ENCODE peak calls at places on chromosomes 6 and 20, in four cellular contexts. B, H, S and Z are unnamed samples.

GRCh38 chr6:99354983-99355382 is 5.5 kb upstream of the FAXC start:
- DNase-seq in B (no peak), H (no peak), S (no peak), Z (no peak)

GRCh38 chr6:99739526-99739925 is 132.9 kb downstream of the PRDM13 start:
- DNase-seq in B (no peak), H (no peak), S (no peak), Z (no peak)

GRCh38 chr20:45985573-45985972 is 13.6 kb upstream of the ZNF335 start:
- DNase-seq in B (peak), H (no peak), S (peak), Z (no peak)

GRCh38 chr6:40341726-40342125 is 245.4 kb downstream of the LRFN2 start:
- DNase-seq in B (no peak), H (no peak), S (no peak), Z (no peak)

GRCh38 chr6:17881085-17881883 is 106.2 kb downstream of the KIF13A start:
- DNase-seq in B (no peak), H (no peak), S (no peak), Z (no peak)

GRCh38 chr6:33590531-33591198 is 10.6 kb upstream of the BAK1 start:
- DNase-seq in B (peak), H (no peak), S (peak), Z (no peak)

GRCh38 chr6:136173519-136174507 is 76.3 kb downstream of the MTFR2 start:
- DNase-seq in B (no peak), H (no peak), S (no peak), Z (no peak)

GRCh38 chr6:47724300-47724699 is 25.9 kb downstream of the ADGRF4 start:
- DNase-seq in B (no peak), H (no peak), S (no peak), Z (no peak)

GRCh38 chr6:34723203-34723602 is 26.6 kb upstream of the ILRUN start:
- DNase-seq in B (peak), H (no peak), S (peak), Z (no peak)

GRCh38 chr6:64217721-64218603 is 582.4 kb downstream of the PHF3 start:
- DNase-seq in B (no peak), H (no peak), S (no peak), Z (no peak)

GRCh38 chr20:54476336-54476928 is 1.0 kb downstream of the DOK5 start:
- DNase-seq in B (no peak), H (peak), S (no peak), Z (no peak)

GRCh38 chr20:57435498-57436222 is 44.5 kb downstream of the RBM38 start:
- DNase-seq in B (peak), H (no peak), S (peak), Z (no peak)

GRCh38 chr6:85464260-85464644 is 14.4 kb downstream of the NT5E start:
- DNase-seq in B (no peak), H (no peak), S (no peak), Z (no peak)

GRCh38 chr6:128124713-128125112 is 223.9 kb upstream of the THEMIS start:
- DNase-seq in B (no peak), H (no peak), S (peak), Z (no peak)

GRCh38 chr20:50624351-50625016 is 66.9 kb downstream of the RIPOR3 start:
- DNase-seq in B (no peak), H (no peak), S (peak), Z (no peak)

GRCh38 chr6:108831104-108831503 is 17.1 kb upstream of the ARMC2 start:
- DNase-seq in B (no peak), H (no peak), S (no peak), Z (no peak)

GRCh38 chr20:11544029-11544678 is 373.5 kb upstream of the BTBD3 start:
- DNase-seq in B (peak), H (no peak), S (peak), Z (peak)

DNA sequence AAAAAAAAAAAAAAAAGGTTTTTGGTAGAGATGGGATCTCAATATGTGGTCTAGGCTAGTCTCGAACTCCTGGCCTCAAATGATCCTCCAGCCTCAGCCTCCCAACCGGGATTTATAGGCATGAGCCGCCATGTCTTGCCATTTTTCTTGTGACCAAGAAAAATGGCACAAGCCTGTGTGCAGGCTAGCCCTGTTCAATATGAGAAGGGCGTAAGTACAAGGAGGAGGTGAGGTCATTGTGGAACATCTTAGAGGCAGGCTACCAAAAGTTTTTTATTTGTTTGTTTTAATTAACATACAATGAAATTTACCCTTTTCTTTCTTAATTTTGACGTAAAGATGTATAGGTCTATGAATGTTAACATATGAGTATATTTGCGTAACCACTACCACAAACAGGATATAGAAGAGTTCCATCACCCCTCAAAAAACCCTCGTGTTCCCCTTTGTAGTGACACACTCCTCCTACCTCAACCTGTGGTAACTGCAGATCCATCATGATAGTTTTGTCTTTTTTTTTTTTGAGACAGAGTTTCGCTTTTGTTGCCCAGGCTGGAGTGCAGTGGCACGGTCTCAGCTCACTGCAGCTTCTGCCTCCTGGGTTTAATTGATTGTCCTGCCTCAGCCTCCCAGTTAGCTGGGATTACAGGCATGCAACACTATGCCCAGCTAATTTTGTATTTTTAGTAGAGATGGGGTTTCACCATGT is 28.3 kb upstream of the KIF3B start:
- DNase-seq in B (no peak), H (no peak), S (no peak), Z (no peak)
- TF ChIP-seq ELF4 in B (no peak), H (no peak), S (no peak), Z (no peak)

DNA sequence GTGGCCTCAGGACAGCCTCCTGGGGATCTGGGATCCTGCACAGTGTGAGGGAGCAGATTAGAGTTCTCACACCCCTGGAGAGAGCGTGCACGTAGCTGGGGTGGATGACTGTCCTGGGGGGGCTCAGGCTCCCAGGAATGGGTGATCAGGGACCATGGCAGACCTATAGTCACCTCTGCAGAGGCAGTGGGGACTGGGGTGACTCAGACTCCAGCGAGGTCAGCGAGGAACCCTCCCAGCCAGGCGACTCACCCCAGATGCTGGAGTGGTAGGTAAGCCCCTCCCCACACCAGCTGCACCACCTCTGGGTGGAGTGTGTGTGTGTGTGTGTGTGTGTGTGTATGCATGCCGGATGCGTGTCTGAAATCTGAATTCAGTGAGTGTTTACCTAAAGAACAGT is 17.3 kb upstream of the GTSF1L start:
- DNase-seq in B (no peak), H (no peak), S (no peak), Z (no peak)
- TF ChIP-seq ELF4 in B (no peak), H (no peak), S (no peak), Z (no peak)

DNA sequence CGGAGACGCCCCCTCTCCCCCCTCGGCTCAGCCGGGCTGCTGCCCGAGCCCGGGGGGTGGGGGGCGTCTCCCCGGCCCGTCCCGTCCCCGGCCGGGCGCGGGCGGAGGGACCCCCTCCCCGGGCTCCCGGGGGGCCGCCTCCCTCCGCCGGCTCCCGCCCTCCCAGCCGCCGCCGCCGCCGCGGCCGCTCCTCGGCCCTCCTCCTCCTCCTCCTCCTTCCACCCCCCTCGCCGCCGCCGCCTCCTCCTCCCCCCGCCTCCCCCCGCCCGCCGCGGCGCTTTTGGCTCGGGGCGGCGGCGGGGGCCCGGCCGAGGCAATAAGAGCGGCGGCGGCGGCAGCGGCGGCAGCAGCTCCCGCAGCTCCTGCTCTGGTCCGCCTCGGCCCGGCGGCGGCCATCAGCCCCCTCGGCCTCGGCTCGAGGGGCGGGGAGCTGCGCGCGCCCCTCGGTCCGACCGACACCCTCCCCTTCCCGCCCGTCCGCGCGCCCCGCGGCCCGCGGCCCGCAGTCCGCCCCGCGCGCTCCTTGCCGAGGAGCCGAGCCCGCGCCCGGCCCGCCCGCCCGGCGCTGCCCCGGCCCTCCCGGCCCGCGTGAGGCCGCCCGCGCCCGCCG is 38.7 kb downstream of the GNAS start:
- DNase-seq in B (peak), H (peak), S (no peak), Z (peak)
- TF ChIP-seq ELF4 in B (no peak), H (no peak), S (no peak), Z (no peak)

GRCh38 chr20:63574156-63574828 is at the start of gene HELZ2:
- DNase-seq in B (peak), H (peak), S (peak), Z (peak)
- TF ChIP-seq ELF4 in B (no peak), H (no peak), S (no peak), Z (no peak)

GRCh38 chr6:45959534-45960195 is 56.0 kb downstream of the CLIC5 start:
- DNase-seq in B (no peak), H (no peak), S (no peak), Z (no peak)
- TF ChIP-seq ELF4 in B (no peak), H (no peak), S (no peak), Z (no peak)

GRCh38 chr20:6074145-6074561 is 20.3 kb upstream of the LRRN4 start:
- DNase-seq in B (peak), H (no peak), S (peak), Z (peak)
- TF ChIP-seq ELF4 in B (no peak), H (no peak), S (no peak), Z (no peak)

GRCh38 chr6:157333537-157333936 is 10.2 kb upstream of the TMEM242 start:
- DNase-seq in B (no peak), H (no peak), S (no peak), Z (no peak)
- TF ChIP-seq ELF4 in B (no peak), H (no peak), S (no peak), Z (no peak)

GRCh38 chr6:46411798-46412197 is 79.5 kb downstream of the RCAN2 start:
- DNase-seq in B (no peak), H (no peak), S (no peak), Z (no peak)

GRCh38 chr6:46412662-46413061 is 78.6 kb downstream of the RCAN2 start:
- DNase-seq in B (no peak), H (no peak), S (no peak), Z (no peak)

GRCh38 chr6:46407246-46407645 is 84.0 kb downstream of the RCAN2 start:
- DNase-seq in B (no peak), H (no peak), S (no peak), Z (no peak)

GRCh38 chr6:46407785-46408530 is 83.3 kb downstream of the RCAN2 start:
- DNase-seq in B (no peak), H (no peak), S (no peak), Z (no peak)

GRCh38 chr6:46410330-46410953 is 80.8 kb downstream of the RCAN2 start:
- DNase-seq in B (peak), H (no peak), S (peak), Z (no peak)
- TF ChIP-seq ELF4 in B (no peak), H (no peak), S (no peak), Z (no peak)

DNA sequence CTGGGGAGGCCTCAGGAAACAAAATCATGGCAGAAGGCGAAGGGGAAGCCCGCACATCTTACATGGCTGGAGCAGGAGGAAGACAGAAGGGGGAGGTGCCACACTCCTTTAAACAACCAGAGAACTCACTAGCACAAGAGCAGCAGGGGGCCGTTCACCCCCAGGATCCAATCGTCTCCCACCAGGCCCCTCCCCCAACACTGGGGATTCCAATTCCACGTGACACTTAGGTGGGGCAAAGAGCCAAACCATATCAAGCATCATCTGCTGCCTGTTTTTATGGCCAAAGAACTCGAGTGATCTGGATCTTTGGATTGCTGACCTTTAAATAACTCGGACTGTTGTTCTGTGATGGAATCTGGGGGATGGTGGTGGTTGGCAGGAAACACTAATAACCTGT is 28.0 kb downstream of the PNLDC1 start:
- DNase-seq in B (peak), H (no peak), S (no peak), Z (no peak)
- TF ChIP-seq ELF4 in B (no peak), H (no peak), S (no peak), Z (no peak)

GRCh38 chr6:155316419-155316818 is 2.1 kb upstream of the TFB1M start:
- DNase-seq in B (no peak), H (no peak), S (no peak), Z (no peak)

GRCh38 chr6:155314092-155314772 is at the start of gene TFB1M:
- DNase-seq in B (peak), H (peak), S (peak), Z (peak)

GRCh38 chr6:155314773-155315515 is 660 bp upstream of the TFB1M start:
- DNase-seq in B (peak), H (no peak), S (peak), Z (peak)

GRCh38 chr6:155317186-155317585 is 2.9 kb upstream of the TFB1M start:
- DNase-seq in B (no peak), H (no peak), S (no peak), Z (no peak)

DNA sequence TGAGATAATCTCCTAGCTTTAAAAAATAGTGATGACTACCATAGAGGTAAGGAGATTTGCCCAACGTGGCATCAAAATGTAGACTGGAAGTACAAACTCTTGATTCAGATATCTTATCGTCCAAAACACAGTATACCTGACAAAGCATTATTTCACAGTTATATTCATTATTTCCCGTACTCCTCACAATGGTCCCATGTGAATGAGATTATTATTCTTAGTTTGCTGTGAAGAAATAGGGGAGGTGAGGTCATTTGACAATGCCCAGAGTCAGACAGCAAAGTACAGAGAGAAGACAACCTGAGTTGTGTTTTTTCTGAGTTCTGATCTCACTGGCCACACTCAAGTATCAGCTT is 1.2 kb upstream of the TFB1M start:
- DNase-seq in B (peak), H (no peak), S (peak), Z (no peak)
- TF ChIP-seq ELF4 in B (no peak), H (no peak), S (no peak), Z (no peak)